ENCODE peak calls at places on chromosomes 11 and 22, in nine cellular contexts. R is naive thymus-derived CD4-positive, alpha-beta T cell; G is mammary epithelial cell; O is kidney; K is colonic mucosa; Q is transverse colon; N is astrocyte; E is CD8-positive, alpha-beta memory T cell; V is body of pancreas. L is an unnamed sample. For H3K4me1, the result is how much of the 10 kb centered on the place peaks cover.

GRCh38 chr11:116563028-116563712 is 209.6 kb downstream of the BUD13 start:
- DNase-seq in R (no peak), K (no peak), N (peak), V (peak), E (no peak), O (peak), Q (no peak), G (no peak), L (no peak)

GRCh38 chr22:40323681-40324083 is 22.6 kb upstream of the ADSL start:
- DNase-seq in R (peak), G (no peak), E (no peak), N (no peak), K (no peak), O (no peak), V (no peak), Q (no peak), L (no peak)

GRCh38 chr22:26362471-26362870 is 66.6 kb upstream of the ASPHD2 start:
- DNase-seq in R (no peak), N (peak), G (peak), V (no peak), Q (no peak), O (no peak), E (no peak), K (no peak), L (no peak)

GRCh38 chr11:121534131-121535093 is 81.6 kb upstream of the SORL1-AS1 start:
- DNase-seq in O (no peak), E (no peak), N (no peak), Q (no peak), R (no peak), K (no peak), G (peak), V (no peak), L (peak)

GRCh38 chr11:78787696-78788095 is 213.0 kb upstream of the NARS2 start:
- DNase-seq in G (no peak), R (no peak), Q (no peak), O (no peak), N (no peak), E (no peak), V (no peak), K (no peak), L (no peak)

GRCh38 chr22:26684173-26684572 is 26.8 kb downstream of the MIAT start:
- DNase-seq in V (no peak), K (no peak), Q (no peak), O (no peak), N (no peak), R (no peak), E (no peak), G (no peak), L (no peak)

GRCh38 chr11:69397732-69398131 is 83.7 kb upstream of the LINC01488 start:
- DNase-seq in Q (no peak), E (no peak), K (no peak), N (no peak), O (no peak), G (no peak), R (no peak), V (no peak), L (no peak)

GRCh38 chr11:31761636-31762035 is 49.5 kb downstream of the PAX6 start:
- DNase-seq in R (no peak), N (no peak), V (no peak), E (no peak), G (no peak), O (no peak), Q (no peak), K (no peak), L (no peak)

GRCh38 chr11:78791964-78792363 is 217.3 kb upstream of the NARS2 start:
- DNase-seq in E (no peak), N (no peak), R (no peak), O (no peak), G (no peak), V (no peak), K (no peak), Q (no peak), L (no peak)

GRCh38 chr11:6356503-6356902 is 33.8 kb upstream of the SMPD1 start:
- DNase-seq in O (no peak), E (no peak), N (no peak), V (no peak), K (no peak), Q (no peak), G (no peak), R (no peak), L (no peak)

GRCh38 chr22:37469416-37470086 is 16.6 kb downstream of the MFNG start:
- DNase-seq in G (no peak), V (no peak), N (no peak), Q (no peak), E (no peak), R (no peak), O (no peak), K (no peak), L (no peak)

GRCh38 chr11:65448418-65449196 is 26.0 kb downstream of the NEAT1 start:
- DNase-seq in R (no peak), O (peak), Q (peak), K (no peak), N (no peak), V (no peak), E (no peak), G (peak), L (no peak)

GRCh38 chr11:46252373-46252914 is 25.0 kb upstream of the CREB3L1 start:
- DNase-seq in V (no peak), Q (no peak), O (no peak), E (no peak), K (peak), N (no peak), G (no peak), R (no peak), L (no peak)

GRCh38 chr22:26033071-26033470 is 136.2 kb upstream of the SEZ6L start:
- DNase-seq in O (no peak), R (no peak), N (no peak), Q (no peak), E (no peak), K (no peak), G (no peak), V (no peak), L (no peak)

GRCh38 chr11:103326070-103326794 is 217.0 kb downstream of the DYNC2H1 start:
- DNase-seq in R (peak), N (peak), Q (peak), E (no peak), K (peak), O (peak), V (peak), G (peak), L (peak)

GRCh38 chr22:41482319-41482935 is 13.5 kb downstream of the ACO2 start:
- DNase-seq in G (no peak), O (no peak), Q (no peak), E (no peak), N (peak), R (no peak), V (no peak), K (no peak), L (no peak)

GRCh38 chr11:110250168-110250567 is 46.2 kb downstream of the RDX start:
- DNase-seq in V (no peak), Q (no peak), R (no peak), E (no peak), G (no peak), K (no peak), O (no peak), N (no peak), L (no peak)

GRCh38 chr11:115672999-115673411 is 168.8 kb upstream of the CADM1 start:
- DNase-seq in G (no peak), E (no peak), R (no peak), O (no peak), Q (no peak), N (peak), V (no peak), K (no peak), L (peak)

GRCh38 chr22:12601870-12602779 is 2925.9 kb upstream of the OR11H1 start:
- DNase-seq in K (no peak), Q (no peak), O (peak), N (no peak), G (no peak), E (no peak), R (no peak), V (no peak), L (peak)

GRCh38 chr11:26331911-26332571 is at the start of gene ANO3:
- DNase-seq in K (peak), E (no peak), G (peak), Q (peak), V (peak), N (peak), O (peak), R (no peak), L (peak)

GRCh38 chr11:1754376-1755150 is 4.2 kb upstream of the IFITM10 start:
- DNase-seq in O (no peak), E (no peak), G (no peak), Q (no peak), R (no peak), N (no peak), K (no peak), V (no peak), L (no peak)

GRCh38 chr11:1619449-1619848 is 2.5 kb downstream of the KRTAP5-4 start:
- DNase-seq in Q (no peak), K (no peak), O (peak), N (no peak), E (peak), G (peak), R (no peak), V (no peak), L (no peak)

GRCh38 chr11:134466035-134466908 is 54.2 kb upstream of the B3GAT1 start:
- DNase-seq in G (no peak), N (no peak), E (no peak), K (peak), V (no peak), Q (peak), O (no peak), R (no peak), L (no peak)

GRCh38 chr11:93169143-93169542 is 28.6 kb downstream of the SLC36A4 start:
- DNase-seq in G (no peak), R (no peak), N (no peak), O (no peak), V (no peak), K (no peak), E (no peak), Q (no peak), L (no peak)

GRCh38 chr11:72091292-72091691 is 10.6 kb downstream of the LRRC51 start:
- DNase-seq in G (peak), R (peak), Q (peak), E (peak), N (peak), K (peak), O (no peak), V (peak), L (peak)

GRCh38 chr11:73982990-73983763 is 534 bp upstream of the UCP2 start:
- DNase-seq in V (peak), O (peak), G (peak), E (peak), R (peak), K (peak), N (peak), Q (peak), L (peak)

GRCh38 chr22:37021710-37022482 is 2.4 kb downstream of the MPST start:
- DNase-seq in Q (peak), E (peak), G (no peak), K (no peak), R (peak), O (peak), V (no peak), N (no peak), L (peak)

GRCh38 chr11:115642660-115643059 is 138.4 kb upstream of the CADM1 start:
- DNase-seq in R (no peak), V (no peak), K (no peak), G (no peak), N (no peak), E (no peak), Q (no peak), O (no peak), L (no peak)

GRCh38 chr11:44659641-44660040 is 67.1 kb upstream of the TSPAN18 start:
- DNase-seq in N (no peak), G (no peak), Q (peak), O (no peak), K (no peak), V (no peak), E (no peak), R (no peak), L (peak)

GRCh38 chr11:102457865-102458264 is 5.3 kb upstream of the TMEM123 start:
- DNase-seq in K (no peak), N (no peak), Q (no peak), E (no peak), O (no peak), G (no peak), R (no peak), V (no peak), L (no peak)

GRCh38 chr11:117828641-117829368 is 4.3 kb upstream of the FXYD2 start:
- DNase-seq in E (peak), Q (peak), R (peak), G (peak), K (peak), O (peak), V (peak), N (peak), L (peak)

GRCh38 chr11:133905677-133906156 is 51.1 kb downstream of the IGSF9B start:
- DNase-seq in Q (no peak), V (no peak), N (no peak), G (no peak), K (no peak), R (no peak), E (no peak), O (no peak), L (no peak)

GRCh38 chr11:131674051-131674755 is 303.8 kb downstream of the NTM start:
- DNase-seq in V (peak), O (no peak), Q (peak), E (no peak), R (no peak), K (peak), N (peak), G (peak), L (peak)

GRCh38 chr11:116725434-116726221 is 47.2 kb downstream of the BUD13 start:
- DNase-seq in Q (no peak), V (no peak), N (peak), K (no peak), O (no peak), G (no peak), R (no peak), E (no peak), L (no peak)

GRCh38 chr22:44697423-44698179 is 4.4 kb upstream of the PRR5 start:
- DNase-seq in V (peak), E (peak), G (peak), R (peak), Q (peak), O (no peak), N (peak), K (peak), L (peak)

GRCh38 chr11:45383229-45383628 is 97.1 kb upstream of the SYT13 start:
- DNase-seq in K (no peak), R (no peak), O (no peak), Q (no peak), E (no peak), G (peak), V (no peak), N (peak), L (no peak)

GRCh38 chr11:65501005-65501529 is 2.2 kb downstream of the MALAT1 start:
- DNase-seq in E (no peak), N (no peak), K (no peak), V (no peak), R (no peak), Q (no peak), G (no peak), O (no peak), L (no peak)

GRCh38 chr11:128421577-128421976 is 165.8 kb downstream of the ETS1 start:
- DNase-seq in R (no peak), O (no peak), E (no peak), V (no peak), N (peak), K (no peak), Q (no peak), G (no peak), L (no peak)

GRCh38 chr11:128419012-128419767 is 168.2 kb downstream of the ETS1 start:
- DNase-seq in Q (no peak), G (no peak), O (no peak), R (no peak), E (no peak), V (no peak), N (no peak), K (no peak), L (no peak)

GRCh38 chr11:128422576-128423370 is 164.6 kb downstream of the ETS1 start:
- DNase-seq in G (no peak), Q (peak), O (peak), R (peak), K (no peak), E (peak), V (peak), N (no peak), L (peak)

GRCh38 chr11:128420943-128421342 is 166.4 kb downstream of the ETS1 start:
- DNase-seq in O (no peak), N (peak), Q (no peak), V (no peak), E (no peak), R (no peak), K (no peak), G (no peak), L (no peak)

DNA sequence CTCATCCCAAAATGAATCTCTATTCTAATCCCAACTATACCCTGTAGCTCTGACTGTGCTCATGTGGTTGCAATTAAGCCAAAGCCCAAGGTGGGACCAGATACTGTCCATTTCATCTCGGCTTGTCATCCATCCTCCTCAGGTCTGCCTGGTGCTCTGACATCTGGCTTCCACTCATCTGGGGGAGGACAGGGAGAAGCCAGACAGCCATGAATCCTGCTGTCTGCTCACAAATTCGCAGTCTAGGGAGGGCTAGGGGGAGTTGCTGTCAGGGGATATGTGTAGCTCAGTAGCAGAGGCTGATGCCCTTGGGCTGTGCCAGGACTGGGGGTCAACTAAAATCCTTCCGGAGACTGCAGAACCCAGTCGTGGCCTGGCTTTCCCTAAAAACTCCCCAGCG is 167.1 kb downstream of the ETS1 start:
- DNase-seq in Q (no peak), E (no peak), R (no peak), G (no peak), V (no peak), N (no peak), O (no peak), K (no peak), L (peak)
- H3K4me1 ChIP-seq in Q (under half), E (under half), R (under half), G (under half), V (under half), N (under half), O (under half), K (under half), L (under half)

DNA sequence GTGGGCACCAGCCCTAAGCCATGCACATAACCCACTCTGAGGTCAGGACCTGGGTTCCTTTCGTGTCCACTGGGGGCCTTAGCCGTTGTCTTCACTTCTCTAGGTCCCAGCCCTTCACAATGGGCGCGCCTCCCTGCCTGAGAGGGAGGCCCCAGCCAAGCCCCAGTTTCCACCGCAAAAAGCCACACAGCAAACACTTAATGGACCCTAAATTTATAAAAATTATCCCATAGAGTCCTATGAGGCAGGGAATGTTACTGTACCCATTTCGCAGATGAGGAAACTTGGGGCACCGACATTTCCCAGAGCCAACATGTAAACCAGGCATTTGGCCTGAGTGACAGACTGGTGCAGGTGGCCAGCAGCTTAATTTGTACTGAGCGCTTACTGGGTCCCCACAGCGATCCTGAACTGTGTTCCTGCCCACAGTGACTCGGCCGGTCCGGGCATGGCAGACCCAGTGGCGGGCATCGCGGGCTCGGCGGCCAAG is 1.3 kb downstream of the GAS2L1 start:
- DNase-seq in N (no peak), Q (no peak), O (no peak), E (no peak), G (peak), V (no peak), R (no peak), K (no peak), L (no peak)
- H3K27ac ChIP-seq in N (peak), Q (peak), O (peak), E (no peak), G (peak), V (no peak), R (no peak), K (peak), L (peak)

DNA sequence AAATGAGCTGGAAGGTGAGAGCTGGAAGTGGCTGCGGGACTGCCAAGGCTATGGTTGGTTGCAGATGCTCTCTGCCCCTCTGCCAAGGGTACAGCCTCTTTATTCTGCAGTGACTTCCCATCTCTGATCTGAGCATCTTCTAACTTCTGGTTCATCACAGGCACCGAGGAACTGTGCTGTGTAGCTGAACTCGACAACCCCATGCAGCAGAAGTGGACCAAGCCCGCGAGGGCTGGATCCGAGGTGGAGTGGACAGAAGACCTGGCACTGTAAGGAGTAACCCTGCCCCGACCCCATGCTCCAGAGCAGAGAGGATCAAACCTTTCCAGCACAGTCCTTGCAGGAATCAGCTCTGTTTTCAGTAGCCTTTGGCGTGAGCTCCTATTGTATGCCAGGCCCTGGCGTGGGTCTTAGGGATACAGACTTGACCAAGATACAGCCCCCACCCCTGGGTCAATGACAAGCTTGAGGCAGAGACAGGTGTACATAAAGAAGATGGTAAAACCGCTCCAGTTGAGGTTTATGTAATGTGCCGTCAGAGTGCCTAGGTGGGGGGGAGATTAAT is 4.3 kb downstream of the C2CD2L start:
- DNase-seq in V (no peak), Q (no peak), N (no peak), O (no peak), G (no peak), K (no peak), R (no peak), E (no peak), L (no peak)
- H3K4me1 ChIP-seq in V (under half), Q (under half), N (under half), O (under half), G (under half), K (under half), R (under half), E (half or more), L (under half)

GRCh38 chr11:36105743-36106581 is 162.1 kb downstream of the LDLRAD3 start:
- DNase-seq in R (no peak), Q (no peak), V (no peak), N (no peak), G (no peak), E (no peak), K (no peak), O (no peak), L (no peak)

GRCh38 chr11:36110698-36111410 is 167.0 kb downstream of the LDLRAD3 start:
- DNase-seq in Q (no peak), O (no peak), G (no peak), R (no peak), V (no peak), N (no peak), K (no peak), E (no peak), L (no peak)

GRCh38 chr11:36109499-36109849 is 165.6 kb downstream of the LDLRAD3 start:
- DNase-seq in Q (no peak), R (no peak), K (no peak), E (no peak), V (no peak), G (no peak), O (no peak), N (no peak), L (no peak)

GRCh38 chr11:36109850-36110606 is 166.2 kb downstream of the LDLRAD3 start:
- DNase-seq in K (no peak), N (peak), Q (no peak), O (no peak), R (no peak), V (no peak), E (no peak), G (no peak), L (no peak)

DNA sequence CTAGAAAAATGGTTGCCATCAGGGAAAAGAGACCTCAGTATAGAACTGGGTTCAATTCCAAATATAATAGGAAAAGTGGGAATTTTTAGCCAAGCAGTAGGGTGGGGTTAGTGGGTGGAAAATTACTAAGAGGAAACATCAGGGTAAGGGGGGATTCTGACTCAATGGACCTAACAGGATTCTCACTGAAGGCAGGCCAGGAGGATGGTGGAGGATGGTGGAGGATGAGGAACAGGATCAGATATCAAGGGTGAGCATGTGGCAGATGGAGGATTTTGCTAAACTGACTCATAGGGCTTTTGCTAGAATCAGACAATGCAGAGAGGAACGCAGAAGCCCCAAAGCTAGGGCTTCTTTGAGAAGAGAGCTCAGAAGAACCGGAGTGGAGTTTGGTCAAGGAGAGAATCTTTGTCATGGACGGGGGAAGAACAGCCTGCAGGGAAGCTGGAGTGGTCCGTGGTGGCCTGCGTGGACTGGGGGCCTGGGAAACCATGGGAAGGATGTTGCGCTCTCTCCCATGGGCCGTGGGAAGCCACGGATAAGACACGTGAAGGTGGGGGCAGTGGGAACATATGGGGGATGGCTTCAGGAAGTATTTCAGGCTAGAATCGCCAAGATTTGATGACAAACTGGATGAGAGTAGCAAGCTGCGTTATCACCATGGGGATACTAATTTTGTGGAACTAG is 165.1 kb downstream of the LDLRAD3 start:
- DNase-seq in R (no peak), Q (no peak), O (no peak), K (no peak), E (no peak), N (no peak), V (no peak), G (no peak), L (no peak)
- H3K27ac ChIP-seq in R (no peak), Q (no peak), O (no peak), K (no peak), E (no peak), N (no peak), V (no peak), G (no peak), L (no peak)

L was measured in right cardiac atrium.